ENCODE peak calls at places on chromosomes 7 and 10, in nine cellular contexts. T is choroid plexus epithelial cell, P is H1, E is pancreas, V is cardiac fibroblast, I is fibroblast of mammary gland, H is psoas muscle, Z is colonic mucosa, U is mesothelial cell of epicardium. R is an unnamed sample.

GRCh38 chr10:106992064-106992463 is 172.4 kb downstream of the SORCS1 start:
- DNase-seq in T (no peak), P (no peak), E (no peak), V (no peak), I (no peak), H (no peak), Z (no peak), U (no peak), R (no peak)

GRCh38 chr7:155951554-155952158 is 139.4 kb upstream of the SHH start:
- DNase-seq in T (peak), P (no peak), E (no peak), V (peak), I (peak), H (peak), Z (no peak), U (no peak), R (no peak)

GRCh38 chr10:116211682-116212081 is 61.3 kb downstream of the GFRA1 start:
- DNase-seq in T (peak), P (no peak), E (no peak), V (peak), I (peak), H (no peak), Z (no peak), U (no peak), R (no peak)

GRCh38 chr7:138918756-138919155 is 62.4 kb downstream of the KIAA1549 start:
- DNase-seq in T (no peak), P (no peak), E (no peak), V (no peak), I (no peak), H (no peak), Z (no peak), U (no peak), R (no peak)

GRCh38 chr10:79933961-79934360 is 14.9 kb downstream of the SFTPD start:
- DNase-seq in T (peak), P (no peak), E (no peak), V (no peak), I (no peak), H (no peak), Z (no peak), U (no peak), R (no peak)

GRCh38 chr10:124600051-124600880 is 138.6 kb downstream of the LHPP start:
- DNase-seq in T (no peak), P (no peak), E (no peak), V (no peak), I (no peak), H (peak), Z (no peak), U (no peak), R (no peak)

GRCh38 chr7:48101880-48102448 is 12.9 kb downstream of the UPP1 start:
- DNase-seq in T (no peak), P (peak), E (no peak), V (no peak), I (no peak), H (no peak), Z (no peak), U (peak), R (no peak)

GRCh38 chr10:110724116-110724701 is 80.1 kb downstream of the RBM20 start:
- DNase-seq in T (no peak), P (no peak), E (no peak), V (no peak), I (no peak), H (no peak), Z (no peak), U (no peak), R (no peak)

GRCh38 chr10:58791137-58791536 is 278.5 kb downstream of the BICC1 start:
- DNase-seq in T (peak), P (no peak), E (no peak), V (peak), I (peak), H (no peak), Z (no peak), U (no peak), R (no peak)

GRCh38 chr10:97230146-97230545 is 44.4 kb upstream of the SLIT1 start:
- DNase-seq in T (peak), P (no peak), E (no peak), V (no peak), I (peak), H (no peak), Z (no peak), U (no peak), R (no peak)

GRCh38 chr10:123245264-123245663 is 91.1 kb downstream of the BUB3 start:
- DNase-seq in T (no peak), P (no peak), E (no peak), V (no peak), I (no peak), H (no peak), Z (no peak), U (no peak), R (no peak)

GRCh38 chr10:53140516-53140915 is 367.9 kb upstream of the MBL2 start:
- DNase-seq in T (peak), P (no peak), E (no peak), V (peak), I (no peak), H (no peak), Z (no peak), U (no peak), R (no peak)

GRCh38 chr7:143285454-143285756 is 647 bp downstream of the TMEM139 start:
- DNase-seq in T (no peak), P (no peak), E (no peak), V (no peak), I (no peak), H (no peak), Z (peak), U (no peak), R (no peak)

GRCh38 chr7:34155225-34155908 is 250.0 kb downstream of the BMPER start:
- DNase-seq in T (peak), P (no peak), E (no peak), V (peak), I (peak), H (peak), Z (no peak), U (no peak), R (peak)

GRCh38 chr7:87784424-87784823 is 91.7 kb downstream of the SLC25A40 start:
- DNase-seq in T (peak), P (no peak), E (no peak), V (no peak), I (peak), H (no peak), Z (no peak), U (no peak), R (no peak)
- TF ChIP-seq CTCF in T (peak), P (no peak), E (no peak), V (peak), I (peak), H (no peak), Z (no peak), U (no peak), R (no peak)

DNA sequence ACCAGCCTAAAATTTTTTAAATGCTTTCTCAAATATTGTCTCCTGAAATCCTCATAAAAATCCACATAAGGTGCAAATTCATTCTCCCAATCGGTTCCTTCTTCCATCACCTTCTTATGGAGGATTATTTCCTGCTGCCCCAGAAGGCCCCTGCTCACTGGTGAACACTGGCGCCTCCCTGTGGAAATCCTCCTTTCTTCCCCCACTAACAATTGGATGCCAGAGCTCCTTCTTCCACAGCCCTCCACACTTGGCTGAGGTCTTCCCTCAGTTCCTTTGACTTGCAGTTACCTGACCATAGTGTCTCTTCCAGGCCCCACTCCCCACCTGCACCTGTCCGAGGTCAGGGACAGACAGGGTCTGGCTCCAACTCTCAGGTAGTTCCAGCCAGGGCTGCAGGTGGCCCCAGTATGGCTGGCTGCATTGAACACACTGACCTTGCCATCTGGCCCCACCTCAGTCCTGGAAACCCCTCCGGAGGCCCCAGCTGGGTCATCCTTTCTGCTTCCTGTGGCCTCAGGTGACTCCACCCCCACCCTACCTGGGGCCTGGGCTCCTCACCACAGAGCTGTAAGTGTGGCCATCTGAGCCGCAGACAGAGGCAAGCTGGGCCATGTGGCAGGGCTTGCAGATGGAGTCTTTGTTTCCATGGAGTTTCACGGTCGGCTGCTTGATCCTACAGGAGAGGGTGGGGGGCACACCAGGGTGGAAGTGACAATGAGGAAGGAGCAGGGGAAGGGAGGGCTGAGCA is 18.4 kb downstream of the SPOCK2 start:
- DNase-seq in T (no peak), P (peak), E (no peak), V (no peak), I (no peak), H (no peak), Z (no peak), U (no peak), R (no peak)
- TF ChIP-seq CTCF in T (peak), P (peak), E (no peak), V (peak), I (peak), H (no peak), Z (no peak), U (no peak), R (no peak)

DNA sequence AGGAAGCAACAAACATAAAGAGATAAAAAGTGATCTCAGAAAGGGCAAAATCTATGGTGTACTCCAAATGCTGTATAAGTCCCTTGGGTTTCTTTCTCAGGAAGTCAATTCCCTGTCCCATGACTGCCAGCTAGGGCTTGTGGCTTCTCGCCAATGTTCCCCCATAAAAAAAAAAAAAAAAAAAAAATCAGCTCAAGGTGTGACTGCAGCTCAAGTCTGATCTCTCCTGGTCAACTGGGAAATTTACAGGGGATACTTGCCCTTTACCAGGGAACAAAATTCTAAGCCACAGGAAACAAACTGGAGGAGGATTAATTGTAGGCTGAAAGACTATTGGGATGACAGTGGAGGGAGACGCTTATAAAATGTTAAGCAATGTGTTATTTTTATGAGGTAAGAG is 76.0 kb downstream of the PCGF5 start:
- DNase-seq in T (peak), P (no peak), E (no peak), V (peak), I (peak), H (no peak), Z (no peak), U (no peak), R (no peak)
- TF ChIP-seq CTCF in T (peak), P (no peak), E (no peak), V (peak), I (peak), H (no peak), Z (no peak), U (no peak), R (no peak)

GRCh38 chr7:79176859-79177477 is 276.5 kb downstream of the MAGI2 start:
- DNase-seq in T (peak), P (no peak), E (no peak), V (peak), I (peak), H (no peak), Z (no peak), U (no peak), R (no peak)
- TF ChIP-seq CTCF in T (peak), P (no peak), E (no peak), V (peak), I (peak), H (peak), Z (no peak), U (no peak), R (no peak)

DNA sequence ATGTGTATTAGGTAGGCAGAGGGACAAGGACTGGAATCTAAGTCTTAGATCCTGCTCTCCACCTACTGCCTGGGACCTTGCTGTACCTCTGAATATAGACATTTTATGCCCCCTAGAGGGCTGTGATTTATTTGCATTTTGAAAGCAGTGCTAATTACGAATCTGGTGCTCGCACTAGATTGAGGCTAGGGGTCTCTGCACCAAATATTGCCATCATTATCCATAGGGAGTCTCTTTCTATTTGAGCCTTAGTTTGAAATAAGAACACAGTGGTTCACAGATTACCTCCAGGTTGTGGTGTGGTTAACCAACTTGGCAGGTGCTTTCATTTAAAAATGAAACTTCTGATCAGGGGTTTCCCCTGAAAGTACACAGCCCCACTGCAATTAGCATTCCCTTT is 41.8 kb downstream of the CNNM1 start:
- DNase-seq in T (peak), P (no peak), E (no peak), V (peak), I (peak), H (no peak), Z (no peak), U (no peak), R (no peak)
- TF ChIP-seq CTCF in T (peak), P (no peak), E (no peak), V (peak), I (peak), H (no peak), Z (peak), U (no peak), R (no peak)